ENCODE peak calls at places on chromosomes 2 and 18, in four cellular contexts. R is K562, A is GM12878, Y is H1. B is an unnamed sample.
A peak's percentile ranks its signal among the peaks of the same experiment; 100 is the strongest.

GRCh38 chr2:29753676-29754444 is 167.5 kb downstream of the ALK start:
- DNase-seq in A (no peak), R (no peak), Y (no peak), B (peak; percentile 63)

GRCh38 chr2:200406379-200406778 is 99.9 kb downstream of the SPATS2L start:
- DNase-seq in R (no peak), A (no peak), Y (no peak), B (peak; percentile 24)

GRCh38 chr2:152755029-152755428 is 36.6 kb downstream of the ARL6IP6 start:
- DNase-seq in A (peak; percentile 26), R (no peak), Y (peak; percentile 34), B (no peak)

GRCh38 chr2:154836622-154837021 is 138.1 kb downstream of the KCNJ3 start:
- DNase-seq in R (no peak), A (no peak), Y (no peak), B (no peak)

GRCh38 chr2:170716851-170717598 is 1.9 kb downstream of the SP5 start:
- DNase-seq in R (no peak), A (no peak), Y (peak; percentile 58), B (peak; percentile 5)

GRCh38 chr2:145845207-145845894 is 1325.4 kb upstream of the ZEB2 start:
- DNase-seq in R (no peak), A (no peak), Y (no peak), B (peak; percentile 4)

GRCh38 chr2:127726158-127726880 is 25.0 kb downstream of the SFT2D3 start:
- DNase-seq in A (no peak), Y (no peak), R (no peak), B (no peak)

GRCh38 chr2:183348492-183348891 is 224.2 kb downstream of the NUP35 start:
- DNase-seq in R (no peak), A (peak; percentile 38), Y (no peak), B (no peak)

GRCh38 chr2:223591596-223591995 is 10.6 kb downstream of the SCG2 start:
- DNase-seq in R (no peak), Y (no peak), A (no peak), B (peak; percentile 53)

GRCh38 chr2:73856214-73856613 is 27.5 kb downstream of the STAMBP start:
- DNase-seq in Y (no peak), A (no peak), R (no peak), B (peak; percentile 98)

GRCh38 chr2:126446106-126446695 is 209.8 kb upstream of the GYPC start:
- DNase-seq in R (no peak), Y (no peak), A (no peak), B (no peak)

GRCh38 chr2:200308001-200308400 is 1.5 kb downstream of the SPATS2L start:
- DNase-seq in Y (no peak), R (no peak), A (no peak), B (peak; percentile 61)

GRCh38 chr2:224147174-224147573 is 108.1 kb upstream of the SERPINE2 start:
- DNase-seq in R (no peak), Y (no peak), A (no peak), B (peak; percentile 30)

GRCh38 chr2:236874866-236875481 is 210.7 kb upstream of the COPS8 start:
- DNase-seq in A (no peak), R (no peak), Y (no peak), B (no peak)

GRCh38 chr18:6107794-6108193 is 212.5 kb upstream of the TMEM200C start:
- DNase-seq in Y (no peak), A (no peak), R (no peak), B (no peak)

GRCh38 chr2:233815861-233816260 is 37.7 kb downstream of the MROH2A start:
- DNase-seq in A (no peak), Y (no peak), R (no peak), B (no peak)

GRCh38 chr2:12257476-12257875 is 459.3 kb upstream of the TRIB2 start:
- DNase-seq in A (no peak), R (no peak), Y (no peak), B (no peak)

GRCh38 chr2:10961490-10961875 is 49.7 kb downstream of the KCNF1 start:
- DNase-seq in A (no peak), R (no peak), Y (no peak), B (no peak)

GRCh38 chr2:71358931-71359671 is 27.5 kb downstream of the ZNF638 start:
- DNase-seq in A (no peak), R (no peak), Y (no peak), B (peak; percentile 60)

GRCh38 chr18:60372598-60372997 is at the start of gene MC4R:
- DNase-seq in Y (no peak), A (no peak), R (no peak), B (peak; percentile 82)

GRCh38 chr2:9207641-9208301 is 1.2 kb downstream of the ASAP2 start:
- DNase-seq in R (peak; percentile 31), Y (no peak), A (no peak), B (no peak)

GRCh38 chr2:75200140-75200985 is 1.0 kb upstream of the TACR1 start:
- DNase-seq in R (no peak), A (no peak), Y (no peak), B (peak; percentile 39)

GRCh38 chr2:238126775-238127164 is 11.7 kb upstream of the KLHL30 start:
- DNase-seq in Y (no peak), A (no peak), R (no peak), B (no peak)

GRCh38 chr2:95312543-95313205 is 15.5 kb downstream of the KCNIP3 start:
- DNase-seq in R (no peak), A (no peak), Y (no peak), B (no peak)

GRCh38 chr2:148391324-148391723 is 253.2 kb upstream of the EPC2 start:
- DNase-seq in Y (no peak), A (no peak), R (no peak), B (peak; percentile 86)

GRCh38 chr2:72949642-72950041 is 32.3 kb downstream of the EMX1 start:
- DNase-seq in A (no peak), R (no peak), Y (no peak), B (peak; percentile 39)

GRCh38 chr2:40200516-40200915 is 251.4 kb downstream of the SLC8A1 start:
- DNase-seq in R (no peak), Y (no peak), A (no peak), B (peak; percentile 71)

GRCh38 chr18:48946329-48946835 is 4.4 kb downstream of the SMAD7 start:
- DNase-seq in R (no peak), Y (no peak), A (no peak), B (peak; percentile 81)

GRCh38 chr2:220043155-220043992 is 415.9 kb downstream of the SLC4A3 start:
- DNase-seq in R (no peak), Y (no peak), A (no peak), B (peak; percentile 51)

DNA sequence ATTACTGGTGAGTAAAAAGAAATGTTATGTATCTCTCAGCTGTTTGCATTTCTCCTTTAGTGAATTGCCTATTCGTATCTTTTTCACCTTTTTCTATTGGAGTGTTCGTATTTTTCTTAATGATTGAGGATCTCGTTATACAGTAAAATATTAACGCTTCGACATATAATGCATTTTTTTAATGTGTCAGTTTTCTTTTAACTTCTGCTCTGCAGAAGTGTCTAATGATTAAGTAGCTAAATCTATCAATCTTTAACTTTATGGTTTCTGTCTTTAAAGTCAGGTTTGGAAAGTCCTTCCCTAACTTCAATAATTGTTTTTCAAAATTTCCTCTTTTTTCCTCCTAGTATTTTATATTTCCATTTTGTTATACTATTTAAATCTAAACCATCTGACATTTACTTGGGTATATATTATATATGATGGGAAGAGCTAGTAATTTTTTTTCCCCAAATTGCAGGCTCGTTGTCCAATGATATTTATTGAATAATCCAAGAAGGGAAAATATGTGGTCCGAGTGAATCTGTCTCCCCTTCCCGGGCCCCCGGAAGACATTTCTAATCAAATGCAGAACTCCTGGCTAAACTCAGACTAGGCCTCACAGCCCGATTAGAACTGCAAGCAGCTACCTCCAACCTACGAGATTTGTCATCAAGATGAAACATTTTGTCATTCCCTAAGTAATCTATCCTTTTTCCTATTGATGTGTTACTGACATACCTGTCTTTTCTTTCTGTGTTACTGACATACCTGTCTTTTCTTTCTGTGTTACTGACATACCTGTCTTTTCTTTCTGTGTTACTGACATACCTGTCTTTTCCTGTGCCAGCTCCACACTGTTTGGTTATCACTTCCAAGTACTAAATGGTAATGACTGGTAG is 17.2 kb downstream of the PCBP1 start:
- DNase-seq in R (peak; percentile 80), A (no peak), Y (no peak), B (peak; percentile 79)
- TF ChIP-seq CEBPB in R (no peak), A (no peak), Y (no peak), B (no peak)

GRCh38 chr18:31197676-31198075 is 35.0 kb upstream of the DSC1 start:
- DNase-seq in A (no peak), Y (no peak), R (no peak), B (no peak)
- TF ChIP-seq CHD1 in A (no peak), Y (no peak), R (no peak), B (no peak)

GRCh38 chr2:55010149-55010591 is 40.1 kb downstream of the RTN4 start:
- DNase-seq in Y (no peak), R (peak; percentile 30), A (peak; percentile 60), B (peak; percentile 34)
- TF ChIP-seq CEBPB in Y (no peak), R (no peak), A (no peak), B (no peak)

DNA sequence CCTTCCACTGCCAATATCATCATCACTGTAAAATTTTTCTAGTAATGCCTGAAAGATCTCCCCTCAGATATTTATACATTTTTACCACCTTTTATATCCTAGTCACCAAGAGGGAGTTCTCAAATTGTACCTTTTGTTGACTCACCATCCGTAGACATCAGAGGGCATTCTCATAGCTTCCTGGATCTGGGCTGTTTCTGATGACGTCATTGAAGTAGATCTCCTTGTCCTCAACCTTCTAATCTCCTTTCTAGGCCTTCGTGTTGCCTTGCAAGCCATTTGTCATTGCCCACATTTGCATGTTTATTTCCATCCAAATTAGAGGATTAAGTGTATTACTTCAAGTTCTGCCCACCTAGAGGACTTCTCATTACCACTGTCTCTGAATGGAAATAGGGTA is 193.4 kb upstream of the NRXN1 start:
- DNase-seq in R (no peak), Y (no peak), A (no peak), B (no peak)
- TF ChIP-seq CHD1 in R (no peak), Y (no peak), A (no peak), B (no peak)

GRCh38 chr2:205474746-205475145 is 207.6 kb upstream of the NRP2 start:
- DNase-seq in R (no peak), Y (no peak), A (no peak), B (peak; percentile 62)
- TF ChIP-seq CEBPB in R (no peak), Y (no peak), A (no peak), B (no peak)

DNA sequence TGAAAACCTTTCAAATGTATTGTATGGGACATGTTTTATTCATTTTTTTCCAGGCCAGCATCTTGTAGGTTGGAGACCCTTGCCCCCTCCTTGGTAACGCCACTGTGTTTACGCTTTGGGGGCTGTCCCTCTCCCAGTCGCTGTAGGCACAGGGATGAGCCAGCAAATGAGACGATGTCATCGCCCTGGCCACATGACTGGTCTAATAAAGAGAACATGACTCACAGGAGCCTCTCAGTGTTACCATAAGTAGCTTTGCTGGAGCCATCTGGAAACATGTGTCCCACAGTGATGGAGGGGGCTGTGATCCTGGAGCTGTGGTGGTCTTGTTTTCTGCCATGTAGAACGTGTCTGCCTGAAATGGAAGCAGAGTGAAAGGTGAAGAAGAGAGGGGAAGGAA is 78.9 kb downstream of the CD8B2 start:
- DNase-seq in A (no peak), R (no peak), Y (no peak), B (peak; percentile 6)
- TF ChIP-seq CHD1 in A (no peak), R (no peak), Y (no peak), B (no peak)

GRCh38 chr2:109162999-109163398 is 34.0 kb downstream of the SH3RF3 start:
- DNase-seq in Y (no peak), A (no peak), R (no peak), B (no peak)
- TF ChIP-seq CEBPB in Y (no peak), A (no peak), R (no peak), B (no peak)